ENCODE peak calls at places on chromosomes 12 and 14, in seven cellular contexts. One of them, this sample, is unnamed.
A peak's percentile ranks its signal among the peaks of the same experiment; 100 is the strongest.

GRCh38 chr12:24853588-24853987 is 95.3 kb downstream of the BCAT1 start:
- DNase-seq in SK-N-SH: no peak
- DNase-seq in HCT116: no peak
- DNase-seq in GM12878: no peak
- DNase-seq in H1: no peak
- DNase-seq in K562: no peak
- DNase-seq in GM23338: no peak
- DNase-seq in this sample: peak; percentile 90

GRCh38 chr12:45658066-45658465 is 71.4 kb upstream of the ARID2 start:
- DNase-seq in SK-N-SH: no peak
- DNase-seq in HCT116: no peak
- DNase-seq in GM12878: no peak
- DNase-seq in H1: no peak
- DNase-seq in K562: no peak
- DNase-seq in GM23338: no peak
- DNase-seq in this sample: no peak

GRCh38 chr12:6460751-6461371 is 9.0 kb downstream of the TAPBPL start:
- DNase-seq in SK-N-SH: no peak
- DNase-seq in HCT116: no peak
- DNase-seq in GM12878: peak; percentile 59
- DNase-seq in H1: no peak
- DNase-seq in K562: no peak
- DNase-seq in GM23338: no peak
- DNase-seq in this sample: no peak

GRCh38 chr12:90652280-90652679 is 302.7 kb downstream of the CCER1 start:
- DNase-seq in SK-N-SH: no peak
- DNase-seq in HCT116: no peak
- DNase-seq in GM12878: no peak
- DNase-seq in H1: no peak
- DNase-seq in K562: no peak
- DNase-seq in GM23338: peak; percentile 23
- DNase-seq in this sample: no peak

GRCh38 chr12:130916251-130916911 is 37.3 kb upstream of the ADGRD1 start:
- DNase-seq in SK-N-SH: peak; percentile 82
- DNase-seq in HCT116: peak; percentile 38
- DNase-seq in GM12878: peak; percentile 21
- DNase-seq in H1: peak; percentile 53
- DNase-seq in K562: peak; percentile 68
- DNase-seq in GM23338: peak; percentile 85
- DNase-seq in this sample: peak; percentile 6

GRCh38 chr14:24935796-24936195 is 114.2 kb downstream of the STXBP6 start:
- DNase-seq in SK-N-SH: no peak
- DNase-seq in HCT116: no peak
- DNase-seq in GM12878: no peak
- DNase-seq in H1: no peak
- DNase-seq in K562: no peak
- DNase-seq in GM23338: no peak
- DNase-seq in this sample: no peak

GRCh38 chr14:22838631-22839041 is 2.3 kb downstream of the MMP14 start:
- DNase-seq in SK-N-SH: no peak
- DNase-seq in HCT116: no peak
- DNase-seq in GM12878: no peak
- DNase-seq in H1: no peak
- DNase-seq in K562: no peak
- DNase-seq in GM23338: no peak
- DNase-seq in this sample: no peak

GRCh38 chr12:128920468-128920867 is 67.2 kb downstream of the GLT1D1 start:
- DNase-seq in SK-N-SH: no peak
- DNase-seq in HCT116: no peak
- DNase-seq in GM12878: no peak
- DNase-seq in H1: no peak
- DNase-seq in K562: no peak
- DNase-seq in GM23338: no peak
- DNase-seq in this sample: no peak

GRCh38 chr12:75065482-75065881 is 144.2 kb downstream of the KCNC2 start:
- DNase-seq in SK-N-SH: no peak
- DNase-seq in HCT116: no peak
- DNase-seq in GM12878: no peak
- DNase-seq in H1: no peak
- DNase-seq in K562: no peak
- DNase-seq in GM23338: no peak
- DNase-seq in this sample: no peak

GRCh38 chr12:110640275-110641025 is 26.5 kb downstream of the TCTN1 start:
- DNase-seq in SK-N-SH: no peak
- DNase-seq in HCT116: no peak
- DNase-seq in GM12878: no peak
- DNase-seq in H1: no peak
- DNase-seq in K562: no peak
- DNase-seq in GM23338: no peak
- DNase-seq in this sample: no peak
- TF ChIP-seq POLR2AphosphoS5 in SK-N-SH: no peak
- TF ChIP-seq POLR2AphosphoS5 in HCT116: no peak
- TF ChIP-seq POLR2AphosphoS5 in GM12878: no peak
- TF ChIP-seq POLR2AphosphoS5 in H1: no peak
- TF ChIP-seq POLR2AphosphoS5 in K562: no peak
- TF ChIP-seq POLR2AphosphoS5 in GM23338: no peak
- TF ChIP-seq POLR2AphosphoS5 in this sample: no peak

GRCh38 chr14:103055693-103056092 is 1.7 kb downstream of the CDC42BPB start:
- DNase-seq in SK-N-SH: no peak
- DNase-seq in HCT116: no peak
- DNase-seq in GM12878: no peak
- DNase-seq in H1: no peak
- DNase-seq in K562: no peak
- DNase-seq in GM23338: no peak
- DNase-seq in this sample: peak; percentile 62

GRCh38 chr14:103057028-103057371 is 349 bp downstream of the CDC42BPB start:
- DNase-seq in SK-N-SH: peak; percentile 43
- DNase-seq in HCT116: no peak
- DNase-seq in GM12878: no peak
- DNase-seq in H1: no peak
- DNase-seq in K562: peak; percentile 22
- DNase-seq in GM23338: no peak
- DNase-seq in this sample: peak; percentile 32

GRCh38 chr14:103056322-103057027 is 874 bp downstream of the CDC42BPB start:
- DNase-seq in SK-N-SH: peak; percentile 90
- DNase-seq in HCT116: no peak
- DNase-seq in GM12878: no peak
- DNase-seq in H1: no peak
- DNase-seq in K562: peak; percentile 47
- DNase-seq in GM23338: peak; percentile 82
- DNase-seq in this sample: peak; percentile 88

GRCh38 chr14:103050935-103051334 is 6.4 kb downstream of the CDC42BPB start:
- DNase-seq in SK-N-SH: no peak
- DNase-seq in HCT116: no peak
- DNase-seq in GM12878: no peak
- DNase-seq in H1: no peak
- DNase-seq in K562: no peak
- DNase-seq in GM23338: no peak
- DNase-seq in this sample: no peak

DNA sequence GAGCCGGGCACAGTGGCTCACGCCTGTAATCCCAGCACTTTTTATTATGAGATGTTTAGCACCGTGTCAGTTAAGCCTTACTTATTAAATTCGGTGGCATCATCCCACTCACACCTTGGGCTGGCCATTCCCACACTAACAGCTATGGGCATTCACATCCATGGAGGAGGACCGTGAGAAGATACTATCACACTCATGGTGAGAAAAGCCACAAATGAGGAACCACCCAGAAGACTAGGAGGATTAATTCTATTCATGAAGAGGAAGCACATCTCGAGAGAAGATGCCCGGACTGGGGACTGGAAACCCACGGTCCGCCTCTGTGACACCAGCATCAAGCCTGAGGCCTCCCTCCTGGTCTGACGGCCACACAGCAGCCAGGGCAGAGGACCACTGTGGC is 4.9 kb downstream of the CDC42BPB start:
- DNase-seq in SK-N-SH: no peak
- DNase-seq in HCT116: no peak
- DNase-seq in GM12878: peak; percentile 53
- DNase-seq in H1: no peak
- DNase-seq in K562: no peak
- DNase-seq in GM23338: no peak
- DNase-seq in this sample: no peak
- H4K20me1 ChIP-seq in SK-N-SH: peaks cover 88% of the 10 kb centered on the region
- H4K20me1 ChIP-seq in HCT116: no peaks in the 10 kb centered on the region
- H4K20me1 ChIP-seq in GM12878: no peaks in the 10 kb centered on the region
- H4K20me1 ChIP-seq in H1: peaks cover 13% of the 10 kb centered on the region
- H4K20me1 ChIP-seq in K562: no peaks in the 10 kb centered on the region
- H4K20me1 ChIP-seq in GM23338: peaks cover 67% of the 10 kb centered on the region
- H4K20me1 ChIP-seq in this sample: peaks cover 11% of the 10 kb centered on the region

GRCh38 chr12:71662861-71663560 is 637 bp downstream of the ZFC3H1 start:
- DNase-seq in SK-N-SH: peak; percentile 56
- DNase-seq in HCT116: no peak
- DNase-seq in GM12878: no peak
- DNase-seq in H1: no peak
- DNase-seq in K562: peak; percentile 42
- DNase-seq in GM23338: peak; percentile 73
- DNase-seq in this sample: peak; percentile 67

GRCh38 chr12:71664411-71665108 is 459 bp downstream of the THAP2 start:
- DNase-seq in SK-N-SH: no peak
- DNase-seq in HCT116: no peak
- DNase-seq in GM12878: no peak
- DNase-seq in H1: no peak
- DNase-seq in K562: no peak
- DNase-seq in GM23338: no peak
- DNase-seq in this sample: no peak

GRCh38 chr12:71666259-71666658 is 2.2 kb downstream of the THAP2 start:
- DNase-seq in SK-N-SH: no peak
- DNase-seq in HCT116: no peak
- DNase-seq in GM12878: no peak
- DNase-seq in H1: no peak
- DNase-seq in K562: no peak
- DNase-seq in GM23338: no peak
- DNase-seq in this sample: no peak

GRCh38 chr12:71663561-71664410 is at the start of the genes THAP2 and ZFC3H1:
- DNase-seq in SK-N-SH: peak; percentile 88
- DNase-seq in HCT116: peak; percentile 99
- DNase-seq in GM12878: peak; percentile 99
- DNase-seq in H1: peak; percentile 79
- DNase-seq in K562: peak; percentile 91
- DNase-seq in GM23338: peak; percentile 100
- DNase-seq in this sample: peak; percentile 99

GRCh38 chr12:71665109-71665476 is 992 bp downstream of the THAP2 start:
- DNase-seq in SK-N-SH: no peak
- DNase-seq in HCT116: no peak
- DNase-seq in GM12878: no peak
- DNase-seq in H1: no peak
- DNase-seq in K562: no peak
- DNase-seq in GM23338: no peak
- DNase-seq in this sample: no peak
- TF ChIP-seq POLR2AphosphoS5 in SK-N-SH: no peak
- TF ChIP-seq POLR2AphosphoS5 in HCT116: no peak
- TF ChIP-seq POLR2AphosphoS5 in GM12878: no peak
- TF ChIP-seq POLR2AphosphoS5 in H1: no peak
- TF ChIP-seq POLR2AphosphoS5 in K562: no peak
- TF ChIP-seq POLR2AphosphoS5 in GM23338: no peak
- TF ChIP-seq POLR2AphosphoS5 in this sample: no peak

DNA sequence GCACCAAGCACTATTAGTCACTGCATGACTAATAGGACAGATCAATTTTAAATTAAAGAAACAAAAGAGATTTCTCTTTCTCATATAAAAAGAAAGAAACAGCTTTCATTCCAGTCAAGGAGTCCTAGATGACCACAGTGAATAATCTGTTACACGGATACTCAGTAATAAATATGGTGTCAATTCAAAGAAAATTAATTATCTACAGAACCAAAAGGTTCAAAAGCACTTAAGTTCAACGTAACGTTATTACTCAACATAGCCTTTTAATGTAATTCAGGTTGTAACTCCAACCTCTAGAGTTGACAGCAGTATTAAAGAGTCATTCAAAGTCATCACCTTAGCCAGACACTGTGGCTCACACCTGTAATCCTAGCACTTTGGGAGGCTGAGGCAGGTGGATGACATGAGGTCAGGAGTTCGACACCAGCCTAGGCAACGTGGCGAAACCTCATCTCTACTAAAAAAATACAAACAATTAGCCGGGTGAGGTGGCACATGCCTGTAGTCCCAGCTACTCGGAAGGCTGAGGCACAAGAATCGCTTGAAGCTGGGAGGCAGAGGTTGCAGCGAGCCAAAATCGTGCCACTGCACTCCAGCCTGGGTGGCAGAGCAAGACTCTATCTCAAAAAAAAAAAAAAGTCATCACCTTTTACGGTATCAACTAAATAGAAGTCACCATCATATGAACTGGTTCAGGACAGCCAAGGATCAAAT is 4.4 kb downstream of the PPTC7 start:
- DNase-seq in SK-N-SH: no peak
- DNase-seq in HCT116: peak; percentile 88
- DNase-seq in GM12878: no peak
- DNase-seq in H1: no peak
- DNase-seq in K562: no peak
- DNase-seq in GM23338: no peak
- DNase-seq in this sample: no peak
- H4K20me1 ChIP-seq in SK-N-SH: peaks cover 50% of the 10 kb centered on the region
- H4K20me1 ChIP-seq in HCT116: peaks cover 8% of the 10 kb centered on the region
- H4K20me1 ChIP-seq in GM12878: no peaks in the 10 kb centered on the region
- H4K20me1 ChIP-seq in H1: peaks cover 10% of the 10 kb centered on the region
- H4K20me1 ChIP-seq in K562: peaks cover 27% of the 10 kb centered on the region
- H4K20me1 ChIP-seq in GM23338: peaks cover 62% of the 10 kb centered on the region
- H4K20me1 ChIP-seq in this sample: no peaks in the 10 kb centered on the region

DNA sequence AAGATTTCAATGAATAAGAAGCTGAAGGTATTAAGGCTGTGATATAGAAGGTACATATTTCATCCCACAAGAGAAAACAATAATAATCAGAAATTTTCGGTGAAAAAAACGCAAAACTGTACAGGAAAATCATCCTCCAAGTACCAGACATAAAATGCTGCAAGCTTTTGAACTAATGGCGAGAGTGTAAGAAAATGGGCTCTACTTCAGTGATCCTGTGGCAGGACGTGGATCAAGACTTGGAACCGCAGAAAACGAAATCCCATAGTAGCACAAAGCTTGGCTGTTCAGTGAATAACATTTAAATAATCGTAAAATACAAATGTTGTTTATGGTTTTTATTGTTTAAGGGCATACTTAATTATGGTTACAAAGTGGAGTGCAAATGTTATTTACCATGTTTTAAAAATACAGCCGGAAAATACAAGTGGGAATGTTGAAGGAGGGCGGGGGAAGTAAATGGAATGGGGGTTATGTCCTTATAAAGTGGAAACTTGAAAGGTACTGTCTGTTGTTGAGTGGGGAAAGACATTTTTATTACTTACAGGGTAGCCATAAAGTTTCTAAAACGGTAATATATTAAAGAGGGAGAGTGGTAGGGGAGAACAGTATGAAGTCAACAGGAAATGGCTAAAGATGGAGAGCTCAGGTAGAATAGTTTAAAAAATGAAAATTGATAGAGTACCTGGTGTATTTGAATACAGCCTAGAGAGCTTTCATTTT is 1.1 kb downstream of the SMIM10L1 start:
- DNase-seq in SK-N-SH: peak; percentile 27
- DNase-seq in HCT116: no peak
- DNase-seq in GM12878: no peak
- DNase-seq in H1: no peak
- DNase-seq in K562: peak; percentile 5
- DNase-seq in GM23338: peak; percentile 43
- DNase-seq in this sample: no peak
- TF ChIP-seq POLR2AphosphoS5 in SK-N-SH: no peak
- TF ChIP-seq POLR2AphosphoS5 in HCT116: no peak
- TF ChIP-seq POLR2AphosphoS5 in GM12878: no peak
- TF ChIP-seq POLR2AphosphoS5 in H1: no peak
- TF ChIP-seq POLR2AphosphoS5 in K562: no peak
- TF ChIP-seq POLR2AphosphoS5 in GM23338: no peak
- TF ChIP-seq POLR2AphosphoS5 in this sample: no peak

GRCh38 chr12:68619541-68619940 is 8.8 kb downstream of the RAP1B start:
- DNase-seq in SK-N-SH: no peak
- DNase-seq in HCT116: no peak
- DNase-seq in GM12878: no peak
- DNase-seq in H1: no peak
- DNase-seq in K562: no peak
- DNase-seq in GM23338: no peak
- DNase-seq in this sample: no peak
- H4K20me1 ChIP-seq in SK-N-SH: peaks cover 100% of the 10 kb centered on the region
- H4K20me1 ChIP-seq in HCT116: peaks cover 24% of the 10 kb centered on the region
- H4K20me1 ChIP-seq in GM12878: peaks cover 2% of the 10 kb centered on the region
- H4K20me1 ChIP-seq in H1: peaks cover 3% of the 10 kb centered on the region
- H4K20me1 ChIP-seq in K562: peaks cover 18% of the 10 kb centered on the region
- H4K20me1 ChIP-seq in GM23338: peaks cover 30% of the 10 kb centered on the region
- H4K20me1 ChIP-seq in this sample: peaks cover 16% of the 10 kb centered on the region